ENCODE peak calls at places on chromosomes 4 and X, in nine cellular contexts. K is heart left ventricle, V is Panc1, Q is choroid plexus epithelial cell, M is gastrocnemius medialis, X is endothelial cell of umbilical vein, I is lung, Y is AG04450, A is IMR-90. J is an unnamed sample.

GRCh38 chrX:96689951-96690350 is 5.3 kb downstream of the DIAPH2 start:
- DNase-seq in K (no peak), V (no peak), Q (peak; percentile 22), M (no peak), X (no peak), I (no peak), Y (no peak), A (peak; percentile 47), J (no peak)

GRCh38 chr4:140947507-140947906 is 185.8 kb downstream of the RNF150 start:
- DNase-seq in K (no peak), V (no peak), Q (no peak), M (no peak), X (peak; percentile 32), I (no peak), Y (no peak), A (no peak), J (peak; percentile 62)

GRCh38 chrX:68942797-68943196 is 114.0 kb downstream of the EFNB1 start:
- DNase-seq in K (no peak), V (no peak), Q (no peak), M (no peak), X (no peak), I (no peak), Y (no peak), A (no peak), J (no peak)

GRCh38 chr4:108555701-108556100 is 64.7 kb upstream of the RPL34 start:
- DNase-seq in K (no peak), V (no peak), Q (no peak), M (no peak), X (no peak), I (no peak), Y (no peak), A (no peak), J (no peak)

GRCh38 chr4:164012396-164013027 is 518.0 kb downstream of the TMA16 start:
- DNase-seq in K (no peak), V (no peak), Q (peak; percentile 1), M (no peak), X (no peak), I (no peak), Y (no peak), A (no peak), J (peak; percentile 65)

GRCh38 chr4:185542626-185543336 is 7.5 kb upstream of the PDLIM3 start:
- DNase-seq in K (peak; percentile 77), V (no peak), Q (no peak), M (no peak), X (no peak), I (peak; percentile 50), Y (peak; percentile 43), A (peak; percentile 46), J (no peak)

GRCh38 chr4:146132445-146132844 is 43.1 kb upstream of the LSM6 start:
- DNase-seq in K (no peak), V (no peak), Q (no peak), M (no peak), X (no peak), I (no peak), Y (no peak), A (no peak), J (peak; percentile 77)

GRCh38 chr4:156774422-156774821 is 197.2 kb downstream of the PDGFC start:
- DNase-seq in K (no peak), V (no peak), Q (peak; percentile 95), M (no peak), X (no peak), I (no peak), Y (peak; percentile 82), A (peak; percentile 96), J (peak; percentile 93)

GRCh38 chr4:76623217-76624060 is 188.4 kb downstream of the SHROOM3 start:
- DNase-seq in K (no peak), V (no peak), Q (no peak), M (no peak), X (no peak), I (no peak), Y (no peak), A (no peak), J (peak; percentile 47)

GRCh38 chr4:158068063-158068462 is 104.8 kb downstream of the GASK1B start:
- DNase-seq in K (no peak), V (no peak), Q (peak; percentile 62), M (no peak), X (peak; percentile 48), I (no peak), Y (no peak), A (peak; percentile 19), J (no peak)

GRCh38 chr4:48827622-48828021 is 3.3 kb upstream of the OCIAD1 start:
- DNase-seq in K (no peak), V (no peak), Q (no peak), M (no peak), X (no peak), I (no peak), Y (no peak), A (no peak), J (no peak)

GRCh38 chrX:12866451-12867377 is at the start of gene TLR7:
- DNase-seq in K (no peak), V (no peak), Q (no peak), M (no peak), X (no peak), I (no peak), Y (no peak), A (no peak), J (no peak)

GRCh38 chrX:37603938-37604409 is 32.5 kb downstream of the LANCL3 start:
- DNase-seq in K (peak; percentile 8), V (no peak), Q (no peak), M (no peak), X (no peak), I (no peak), Y (no peak), A (no peak), J (no peak)

GRCh38 chrX:38482183-38482582 is 79.2 kb upstream of the TSPAN7 start:
- DNase-seq in K (no peak), V (no peak), Q (no peak), M (no peak), X (no peak), I (no peak), Y (no peak), A (no peak), J (no peak)

GRCh38 chrX:37921758-37922157 is 74.4 kb upstream of the DYNLT3 start:
- DNase-seq in K (no peak), V (no peak), Q (peak; percentile 26), M (no peak), X (peak; percentile 58), I (no peak), Y (no peak), A (peak; percentile 66), J (peak; percentile 67)

GRCh38 chrX:102976290-102976689 is 39.2 kb downstream of the RAB40AL start:
- DNase-seq in K (no peak), V (no peak), Q (peak; percentile 2), M (no peak), X (no peak), I (no peak), Y (no peak), A (peak; percentile 5), J (peak; percentile 51)

GRCh38 chr4:183960021-183960420 is 54.9 kb downstream of the STOX2 start:
- DNase-seq in K (peak; percentile 66), V (no peak), Q (peak; percentile 22), M (peak; percentile 32), X (no peak), I (no peak), Y (peak; percentile 8), A (peak; percentile 72), J (peak; percentile 26)

GRCh38 chr4:960140-960735 is 13.1 kb downstream of the DGKQ start:
- DNase-seq in K (no peak), V (no peak), Q (no peak), M (no peak), X (no peak), I (no peak), Y (no peak), A (no peak), J (no peak)

GRCh38 chr4:165839615-165840333 is 33.3 kb upstream of the TLL1 start:
- DNase-seq in K (no peak), V (no peak), Q (no peak), M (no peak), X (peak; percentile 62), I (no peak), Y (no peak), A (no peak), J (peak; percentile 63)

DNA sequence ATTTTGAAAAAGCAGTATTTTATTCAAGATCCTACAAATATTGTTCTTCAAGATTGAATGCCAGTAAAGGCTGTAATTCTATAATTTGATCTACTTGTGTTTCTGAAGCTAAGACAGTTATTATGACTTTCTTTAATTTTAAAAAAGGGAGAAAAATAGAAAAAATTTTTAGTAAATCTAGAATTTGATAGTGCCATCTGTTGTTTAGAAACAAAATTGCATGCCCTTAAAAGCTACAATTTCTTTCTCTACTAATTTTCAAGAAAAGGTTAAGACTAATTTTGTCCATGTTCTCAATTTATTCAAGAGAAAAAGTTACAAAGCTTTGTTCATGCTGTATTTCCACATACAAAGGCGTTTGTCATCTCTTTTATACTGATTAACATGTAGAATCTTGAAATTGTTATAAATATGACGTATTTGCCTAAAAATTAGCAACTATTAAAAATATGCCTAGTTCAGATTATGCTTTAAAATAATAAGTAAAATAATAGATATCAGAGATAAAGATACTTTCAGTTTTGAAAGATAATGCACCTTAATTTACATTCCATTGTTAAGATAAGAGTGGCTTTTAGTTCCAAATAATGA is 25.6 kb upstream of the MMRN1 start:
- DNase-seq in K (no peak), V (no peak), Q (peak; percentile 28), M (no peak), X (peak; percentile 31), I (no peak), Y (no peak), A (peak; percentile 5), J (peak; percentile 11)
- TF ChIP-seq CTCF in K (peak; percentile 62), V (no peak), Q (peak; percentile 56), M (no peak), X (no peak), I (no peak), Y (peak; percentile 55), A (peak; percentile 56), J (peak; percentile 41)

GRCh38 chr4:84920591-84920990 is 45.9 kb downstream of the WDFY3 start:
- DNase-seq in K (no peak), V (no peak), Q (peak; percentile 64), M (no peak), X (peak; percentile 65), I (no peak), Y (peak; percentile 3), A (peak; percentile 78), J (peak; percentile 78)
- H3K4me3 ChIP-seq in K (no peak overlapping the region), V (no peak overlapping the region), Q (no peak overlapping the region), M (no peak overlapping the region), X (no peak overlapping the region), I (no peak overlapping the region), Y (no peak overlapping the region), A (no peak overlapping the region), J (no peak overlapping the region)

GRCh38 chrX:32687379-32687778 is 524.0 kb downstream of the DMD start:
- DNase-seq in K (peak; percentile 6), V (no peak), Q (no peak), M (no peak), X (no peak), I (no peak), Y (no peak), A (no peak), J (no peak)
- TF ChIP-seq CTCF in K (no peak), V (no peak), Q (no peak), M (no peak), X (no peak), I (no peak), Y (no peak), A (no peak), J (peak; percentile 17)

DNA sequence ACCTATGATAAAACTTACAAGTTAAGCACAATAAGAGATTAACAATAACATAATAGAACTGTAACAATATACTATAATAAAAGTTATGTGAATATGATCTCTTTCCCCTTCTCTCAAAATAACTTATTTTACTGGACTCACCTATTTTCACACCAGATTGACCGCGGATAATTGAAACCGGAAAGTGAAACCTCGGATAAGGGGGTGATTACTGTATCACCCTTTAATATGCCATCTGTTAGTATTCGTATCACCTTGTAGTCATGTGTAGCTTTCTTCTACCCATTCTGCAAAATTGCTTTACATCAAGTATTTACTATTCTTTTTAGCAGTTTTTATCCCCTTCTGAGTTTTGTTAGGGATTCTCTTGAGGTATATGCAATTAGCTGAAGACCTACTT is 1.8 kb downstream of the SPCS3 start:
- DNase-seq in K (no peak), V (no peak), Q (no peak), M (no peak), X (no peak), I (no peak), Y (no peak), A (no peak), J (no peak)
- H3K4me3 ChIP-seq in K (peak overlapping the region; percentile 85), V (peak overlapping the region; percentile 93), Q (peak overlapping the region; percentile 94), M (peak overlapping the region; percentile 87), X (peak overlapping the region; percentile 85), I (no peak overlapping the region), Y (peak overlapping the region; percentile 90), A (peak overlapping the region; percentile 96), J (peak overlapping the region; percentile 63)